ENCODE peak calls at places on chromosome 1, in six cellular contexts. D is stimulated activated CD4-positive, alpha-beta T cell treated with anti-CD3 and anti-CD28 coated beads, Interleukin-4, amount 100 ng/mL, for 1 hour; V is SW480; O is kidney tubule cell; J is iPS-NIHi11; Q is tibial nerve. R is an unnamed sample.

GRCh38 chr1:23590058-23590783 is 30.9 kb upstream of the ID3 start:
- DNase-seq in D (no peak), V (no peak), O (no peak), J (no peak), Q (no peak), R (no peak)

GRCh38 chr1:93692983-93693591 is 11.4 kb upstream of the BCAR3 start:
- DNase-seq in D (peak; percentile 28), V (peak; percentile 88), O (peak; percentile 99), J (no peak), Q (no peak), R (no peak)

GRCh38 chr1:151166506-151166956 is 587 bp downstream of the SCNM1 start:
- DNase-seq in D (no peak), V (peak; percentile 35), O (peak; percentile 70), J (no peak), Q (no peak), R (no peak)

GRCh38 chr1:161196521-161197451 is 2.1 kb downstream of the ADAMTS4 start:
- DNase-seq in D (no peak), V (no peak), O (no peak), J (no peak), Q (no peak), R (no peak)

GRCh38 chr1:16318544-16318943 is 33.7 kb downstream of the FBXO42 start:
- DNase-seq in D (no peak), V (no peak), O (no peak), J (no peak), Q (no peak), R (peak; percentile 26)

GRCh38 chr1:2128189-2128901 is 66.2 kb downstream of the FAAP20 start:
- DNase-seq in D (no peak), V (no peak), O (no peak), J (no peak), Q (no peak), R (no peak)

GRCh38 chr1:113786055-113786454 is 26.2 kb downstream of the RSBN1 start:
- DNase-seq in D (no peak), V (peak; percentile 21), O (peak; percentile 4), J (no peak), Q (no peak), R (no peak)

GRCh38 chr1:15680614-15681345 is 3.3 kb upstream of the PLEKHM2 start:
- DNase-seq in D (no peak), V (peak; percentile 22), O (peak; percentile 91), J (peak; percentile 23), Q (no peak), R (no peak)

GRCh38 chr1:57898531-57898930 is 474.7 kb upstream of the DAB1 start:
- DNase-seq in D (no peak), V (no peak), O (no peak), J (no peak), Q (no peak), R (no peak)

GRCh38 chr1:219227731-219228419 is 54.2 kb downstream of the LYPLAL1 start:
- DNase-seq in D (no peak), V (no peak), O (no peak), J (no peak), Q (no peak), R (no peak)

GRCh38 chr1:87017994-87018672 is 103.7 kb downstream of the HS2ST1 start:
- DNase-seq in D (no peak), V (no peak), O (no peak), J (no peak), Q (no peak), R (no peak)

GRCh38 chr1:6800728-6801127 is 15.5 kb downstream of the CAMTA1 start:
- DNase-seq in D (no peak), V (no peak), O (no peak), J (no peak), Q (no peak), R (no peak)

GRCh38 chr1:226131639-226132038 is 54.9 kb downstream of the ACBD3 start:
- DNase-seq in D (no peak), V (no peak), O (no peak), J (no peak), Q (no peak), R (no peak)

GRCh38 chr1:181318858-181319235 is 164.5 kb upstream of the CACNA1E start:
- DNase-seq in D (peak; percentile 18), V (no peak), O (peak; percentile 65), J (no peak), Q (no peak), R (no peak)

GRCh38 chr1:152013664-152014237 is 20.1 kb upstream of the S100A10 start:
- DNase-seq in D (peak; percentile 41), V (no peak), O (peak; percentile 62), J (peak; percentile 66), Q (no peak), R (no peak)

GRCh38 chr1:165841582-165842362 is 14.4 kb downstream of the UCK2 start:
- DNase-seq in D (no peak), V (no peak), O (peak; percentile 70), J (no peak), Q (no peak), R (no peak)

GRCh38 chr1:62841587-62842169 is 57.7 kb downstream of the ATG4C start:
- DNase-seq in D (no peak), V (peak; percentile 56), O (peak; percentile 54), J (peak; percentile 68), Q (no peak), R (peak; percentile 93)

GRCh38 chr1:213135572-213135971 is 84.5 kb downstream of the RPS6KC1 start:
- DNase-seq in D (no peak), V (no peak), O (peak; percentile 35), J (no peak), Q (no peak), R (peak; percentile 47)

GRCh38 chr1:245008761-245009160 is 144.4 kb upstream of the HNRNPU start:
- DNase-seq in D (no peak), V (no peak), O (no peak), J (no peak), Q (no peak), R (no peak)

GRCh38 chr1:202618387-202619022 is 91.7 kb downstream of the SYT2 start:
- DNase-seq in D (no peak), V (no peak), O (peak; percentile 59), J (no peak), Q (no peak), R (no peak)

GRCh38 chr1:77018386-77019156 is 151.3 kb downstream of the ST6GALNAC5 start:
- DNase-seq in D (no peak), V (no peak), O (peak; percentile 15), J (no peak), Q (no peak), R (no peak)

GRCh38 chr1:207711285-207711684 is 40.6 kb upstream of the CD46 start:
- DNase-seq in D (no peak), V (peak; percentile 44), O (peak; percentile 14), J (peak; percentile 37), Q (no peak), R (no peak)

GRCh38 chr1:64691631-64692030 is 53.2 kb upstream of the RAVER2 start:
- DNase-seq in D (no peak), V (no peak), O (peak; percentile 19), J (no peak), Q (no peak), R (no peak)

GRCh38 chr1:69700770-69701169 is 133.0 kb downstream of the LRRC7 start:
- DNase-seq in D (no peak), V (peak; percentile 25), O (peak; percentile 14), J (peak; percentile 34), Q (no peak), R (no peak)

GRCh38 chr1:11227106-11228077 is 35.0 kb downstream of the MTOR start:
- DNase-seq in D (no peak), V (no peak), O (no peak), J (no peak), Q (no peak), R (no peak)

GRCh38 chr1:219710529-219711194 is 97.8 kb upstream of the ZC3H11B start:
- DNase-seq in D (no peak), V (peak; percentile 94), O (peak; percentile 42), J (no peak), Q (no peak), R (no peak)

GRCh38 chr1:29546496-29546895 is 310.2 kb downstream of the PTPRU start:
- DNase-seq in D (no peak), V (no peak), O (no peak), J (no peak), Q (no peak), R (no peak)

GRCh38 chr1:36446261-36446660 is 4.0 kb downstream of the OSCP1 start:
- DNase-seq in D (no peak), V (no peak), O (no peak), J (peak; percentile 55), Q (no peak), R (peak; percentile 28)

GRCh38 chr1:202316186-202316585 is 25.6 kb downstream of the UBE2T start:
- DNase-seq in D (no peak), V (no peak), O (no peak), J (no peak), Q (no peak), R (no peak)

GRCh38 chr1:244273845-244274619 is 177.7 kb downstream of the ADSS2 start:
- DNase-seq in D (no peak), V (peak; percentile 45), O (peak; percentile 77), J (no peak), Q (no peak), R (no peak)

GRCh38 chr1:49995734-49996133 is 28.0 kb downstream of the AGBL4 start:
- DNase-seq in D (no peak), V (no peak), O (peak; percentile 6), J (no peak), Q (no peak), R (no peak)

GRCh38 chr1:222749927-222750326 is 12.9 kb downstream of the FAM177B start:
- DNase-seq in D (no peak), V (no peak), O (no peak), J (peak; percentile 33), Q (no peak), R (no peak)

GRCh38 chr1:197453376-197454058 is 185.5 kb downstream of the CRB1 start:
- DNase-seq in D (no peak), V (no peak), O (no peak), J (no peak), Q (no peak), R (no peak)

R was measured in pons.